ENCODE peak calls at places on chromosome 7, in five cellular contexts. One of them, this sample, is unnamed.

GRCh38 chr7:104127204-104127603 is 80.6 kb downstream of the ORC5 start:
- DNase-seq in endothelial cell of umbilical vein: no peak
- DNase-seq in HepG2: no peak
- DNase-seq in NB4: no peak
- DNase-seq in GM12878: no peak
- DNase-seq in this sample: no peak

GRCh38 chr7:27605689-27606269 is 56.9 kb downstream of the HIBADH start:
- DNase-seq in HepG2: peak
- DNase-seq in GM12878: no peak
- DNase-seq in NB4: peak
- DNase-seq in endothelial cell of umbilical vein: peak
- DNase-seq in this sample: peak

GRCh38 chr7:74092964-74093339 is 9.3 kb downstream of the LIMK1 start:
- DNase-seq in HepG2: no peak
- DNase-seq in endothelial cell of umbilical vein: peak
- DNase-seq in NB4: peak
- DNase-seq in GM12878: peak
- DNase-seq in this sample: no peak

GRCh38 chr7:55043691-55044090 is 24.9 kb downstream of the EGFR start:
- DNase-seq in endothelial cell of umbilical vein: no peak
- DNase-seq in HepG2: no peak
- DNase-seq in NB4: no peak
- DNase-seq in GM12878: no peak
- DNase-seq in this sample: no peak

GRCh38 chr7:140005754-140006503 is 56.8 kb downstream of the PARP12 start:
- DNase-seq in endothelial cell of umbilical vein: peak
- DNase-seq in HepG2: peak
- DNase-seq in GM12878: no peak
- DNase-seq in NB4: no peak
- DNase-seq in this sample: peak

GRCh38 chr7:140898794-140899548 is 25.8 kb downstream of the BRAF start:
- DNase-seq in NB4: no peak
- DNase-seq in HepG2: no peak
- DNase-seq in endothelial cell of umbilical vein: no peak
- DNase-seq in GM12878: no peak
- DNase-seq in this sample: no peak

GRCh38 chr7:48755061-48755555 is 169.2 kb upstream of the CDC14C start:
- DNase-seq in endothelial cell of umbilical vein: no peak
- DNase-seq in HepG2: no peak
- DNase-seq in GM12878: no peak
- DNase-seq in NB4: no peak
- DNase-seq in this sample: no peak

GRCh38 chr7:41224063-41224763 is 478.7 kb downstream of the INHBA start:
- DNase-seq in endothelial cell of umbilical vein: peak
- DNase-seq in GM12878: no peak
- DNase-seq in HepG2: no peak
- DNase-seq in NB4: no peak
- DNase-seq in this sample: no peak

GRCh38 chr7:66265566-66265965 is 60.4 kb downstream of the TPST1 start:
- DNase-seq in GM12878: no peak
- DNase-seq in NB4: peak
- DNase-seq in endothelial cell of umbilical vein: peak
- DNase-seq in HepG2: no peak
- DNase-seq in this sample: no peak

GRCh38 chr7:132705146-132705545 is 128.9 kb upstream of the PLXNA4 start:
- DNase-seq in GM12878: no peak
- DNase-seq in endothelial cell of umbilical vein: no peak
- DNase-seq in NB4: no peak
- DNase-seq in HepG2: no peak
- DNase-seq in this sample: no peak

GRCh38 chr7:24982917-24983316 is 2.9 kb upstream of the OSBPL3 start:
- DNase-seq in NB4: peak
- DNase-seq in HepG2: peak
- DNase-seq in endothelial cell of umbilical vein: no peak
- DNase-seq in GM12878: no peak
- DNase-seq in this sample: no peak

GRCh38 chr7:28729685-28730084 is 228.4 kb downstream of the TRIL start:
- DNase-seq in endothelial cell of umbilical vein: no peak
- DNase-seq in NB4: no peak
- DNase-seq in GM12878: no peak
- DNase-seq in HepG2: no peak
- DNase-seq in this sample: peak

GRCh38 chr7:56115852-56116538 is at the start of gene NUPR2:
- DNase-seq in endothelial cell of umbilical vein: no peak
- DNase-seq in HepG2: no peak
- DNase-seq in GM12878: no peak
- DNase-seq in NB4: no peak
- DNase-seq in this sample: no peak

GRCh38 chr7:144378651-144379050 is 23.4 kb downstream of the ARHGEF5 start:
- DNase-seq in NB4: no peak
- DNase-seq in GM12878: no peak
- DNase-seq in endothelial cell of umbilical vein: no peak
- DNase-seq in HepG2: no peak
- DNase-seq in this sample: no peak

GRCh38 chr7:18320971-18321567 is 174.5 kb upstream of the HDAC9 start:
- DNase-seq in GM12878: no peak
- DNase-seq in endothelial cell of umbilical vein: peak
- DNase-seq in NB4: peak
- DNase-seq in HepG2: peak
- DNase-seq in this sample: peak
- TF ChIP-seq MYC in GM12878: no peak
- TF ChIP-seq MYC in endothelial cell of umbilical vein: no peak
- TF ChIP-seq MYC in NB4: no peak
- TF ChIP-seq MYC in HepG2: no peak
- TF ChIP-seq MYC in this sample: no peak

GRCh38 chr7:150665075-150665794 is 20.3 kb upstream of the GIMAP2 start:
- DNase-seq in endothelial cell of umbilical vein: no peak
- DNase-seq in GM12878: no peak
- DNase-seq in NB4: no peak
- DNase-seq in HepG2: no peak
- DNase-seq in this sample: no peak

GRCh38 chr7:150668977-150669376 is 16.5 kb upstream of the GIMAP2 start:
- DNase-seq in GM12878: no peak
- DNase-seq in endothelial cell of umbilical vein: no peak
- DNase-seq in HepG2: no peak
- DNase-seq in NB4: no peak
- DNase-seq in this sample: no peak

GRCh38 chr7:150666412-150666811 is 19.1 kb upstream of the GIMAP2 start:
- DNase-seq in NB4: no peak
- DNase-seq in GM12878: no peak
- DNase-seq in HepG2: no peak
- DNase-seq in endothelial cell of umbilical vein: no peak
- DNase-seq in this sample: no peak

GRCh38 chr7:150665882-150666281 is 19.6 kb upstream of the GIMAP2 start:
- DNase-seq in NB4: no peak
- DNase-seq in HepG2: no peak
- DNase-seq in GM12878: no peak
- DNase-seq in endothelial cell of umbilical vein: no peak
- DNase-seq in this sample: no peak

DNA sequence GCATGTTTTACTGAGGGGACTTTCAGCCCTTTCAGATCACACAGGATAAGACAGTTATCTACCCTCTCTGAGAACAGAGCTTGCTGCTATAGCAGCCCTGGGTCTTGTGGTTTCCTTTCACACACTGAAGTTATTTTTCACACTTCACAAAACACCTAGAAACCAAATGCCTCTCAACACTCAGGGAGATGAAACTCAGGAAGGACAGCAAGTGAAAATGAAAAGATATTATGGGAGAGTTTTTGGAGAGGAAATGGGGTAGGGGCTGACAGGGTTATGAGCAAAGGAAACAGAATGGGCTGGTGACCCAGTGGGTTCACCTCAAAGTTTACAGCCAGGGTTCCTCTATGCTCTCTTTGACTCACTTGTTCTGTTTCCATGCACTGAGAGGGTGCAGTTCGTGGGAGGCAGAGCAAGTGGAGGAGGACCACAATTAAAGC is 17.0 kb upstream of the GIMAP2 start:
- DNase-seq in endothelial cell of umbilical vein: no peak
- DNase-seq in HepG2: no peak
- DNase-seq in NB4: no peak
- DNase-seq in GM12878: peak
- DNase-seq in this sample: no peak
- TF ChIP-seq MYC in endothelial cell of umbilical vein: no peak
- TF ChIP-seq MYC in HepG2: no peak
- TF ChIP-seq MYC in NB4: no peak
- TF ChIP-seq MYC in GM12878: no peak
- TF ChIP-seq MYC in this sample: no peak

DNA sequence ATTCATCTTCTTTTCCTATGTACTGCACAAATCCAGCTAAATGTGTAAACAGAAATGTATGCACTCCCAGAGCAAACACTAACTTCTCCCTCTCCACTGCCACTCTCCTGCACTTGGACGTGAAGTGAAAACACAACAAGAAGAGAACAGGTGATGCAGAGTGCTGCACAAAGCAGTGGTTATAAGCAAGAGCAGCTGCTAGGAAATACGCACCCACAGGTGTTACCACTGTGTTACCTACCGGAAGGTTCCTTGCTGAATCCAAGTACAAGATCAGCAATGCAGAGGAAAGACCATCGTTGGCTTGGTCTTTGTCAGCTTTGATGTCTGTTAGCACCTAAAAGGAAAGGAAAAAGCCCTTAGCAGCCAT is 54.6 kb upstream of the NCAPG2 start:
- DNase-seq in GM12878: no peak
- DNase-seq in endothelial cell of umbilical vein: no peak
- DNase-seq in HepG2: no peak
- DNase-seq in NB4: no peak
- DNase-seq in this sample: no peak
- TF ChIP-seq MYC in GM12878: no peak
- TF ChIP-seq MYC in endothelial cell of umbilical vein: no peak
- TF ChIP-seq MYC in HepG2: no peak
- TF ChIP-seq MYC in NB4: no peak
- TF ChIP-seq MYC in this sample: no peak

DNA sequence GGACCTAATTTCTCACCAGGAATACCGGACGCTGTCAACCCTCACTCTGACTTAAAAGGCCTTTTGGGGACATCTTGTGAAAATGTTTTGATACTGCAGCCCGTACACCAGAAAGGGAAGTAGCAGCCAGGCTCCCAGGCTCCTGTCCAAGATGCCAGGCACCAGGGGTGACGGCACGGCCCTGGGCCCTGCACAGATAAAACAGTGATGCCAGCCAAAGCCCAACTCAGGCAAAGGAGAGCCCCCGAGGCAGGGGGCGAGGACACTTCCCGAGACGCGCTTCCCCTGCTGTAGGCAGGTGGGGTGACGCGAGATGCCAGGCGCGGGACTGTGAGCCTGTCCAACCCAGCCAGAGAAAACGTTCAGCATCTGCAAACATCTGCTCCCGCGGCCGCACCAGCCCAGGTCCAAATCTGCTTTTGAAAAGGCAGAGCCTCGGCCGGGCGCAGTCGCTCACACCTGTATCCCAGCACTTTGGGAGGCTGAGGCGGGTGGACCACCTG is 15.7 kb downstream of the ZFAND2A start:
- DNase-seq in NB4: peak
- DNase-seq in endothelial cell of umbilical vein: peak
- DNase-seq in GM12878: no peak
- DNase-seq in HepG2: peak
- DNase-seq in this sample: peak
- TF ChIP-seq MYC in NB4: no peak
- TF ChIP-seq MYC in endothelial cell of umbilical vein: no peak
- TF ChIP-seq MYC in GM12878: no peak
- TF ChIP-seq MYC in HepG2: no peak
- TF ChIP-seq MYC in this sample: no peak

DNA sequence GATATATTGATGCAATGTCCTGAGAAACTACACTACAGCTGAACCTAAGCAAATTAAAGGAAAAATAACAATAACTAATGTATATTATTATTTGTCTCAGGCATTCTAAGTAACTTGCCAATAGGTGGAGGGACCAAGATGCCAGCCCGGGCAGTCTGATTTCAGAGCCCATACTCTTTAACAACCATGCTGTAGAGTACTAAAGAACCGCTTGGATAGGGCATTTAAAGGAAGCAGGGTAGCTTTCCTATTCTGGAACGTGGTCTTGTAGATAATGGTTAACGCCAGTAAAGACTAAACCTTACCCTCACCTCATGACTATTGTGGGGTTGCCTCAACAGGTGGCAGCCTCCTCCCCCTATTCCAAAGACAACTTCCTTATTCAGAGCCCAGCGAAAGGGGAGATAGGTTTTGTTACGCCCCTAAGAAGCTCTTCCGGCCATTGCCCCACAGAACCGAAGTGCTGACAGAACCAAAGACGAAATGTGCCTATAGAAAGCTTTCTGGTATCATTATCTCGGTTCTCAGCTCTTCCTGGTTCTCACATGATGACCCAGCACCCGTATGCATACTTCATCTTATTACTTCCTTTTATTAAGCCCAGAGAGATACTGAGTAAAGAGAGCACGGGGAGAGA is 707 bp upstream of the C1GALT1 start:
- DNase-seq in NB4: peak
- DNase-seq in GM12878: peak
- DNase-seq in endothelial cell of umbilical vein: no peak
- DNase-seq in HepG2: peak
- DNase-seq in this sample: peak
- TF ChIP-seq MYC in NB4: peak
- TF ChIP-seq MYC in GM12878: no peak
- TF ChIP-seq MYC in endothelial cell of umbilical vein: no peak
- TF ChIP-seq MYC in HepG2: no peak
- TF ChIP-seq MYC in this sample: no peak

This sample was measured in A549.